ENCODE peak calls at places on chromosomes 16 and 17, in seven cellular contexts. One of them, this sample, is unnamed.

GRCh38 chr17:17849863-17850373 is 13.1 kb upstream of the SREBF1 start:
- DNase-seq in K562: peak; percentile 74
- DNase-seq in HCT116: no peak
- DNase-seq in SK-N-SH: peak; percentile 58
- DNase-seq in H1: no peak
- DNase-seq in HepG2: peak; percentile 62
- DNase-seq in GM12878: peak; percentile 32
- DNase-seq in this sample: no peak

GRCh38 chr17:9842057-9842758 is 16.5 kb downstream of the GLP2R start:
- DNase-seq in GM12878: no peak
- DNase-seq in SK-N-SH: no peak
- DNase-seq in H1: no peak
- DNase-seq in K562: no peak
- DNase-seq in HepG2: peak; percentile 13
- DNase-seq in HCT116: no peak
- DNase-seq in this sample: no peak

GRCh38 chr17:3796110-3796821 is 4.7 kb downstream of the ITGAE start:
- DNase-seq in SK-N-SH: no peak
- DNase-seq in HCT116: no peak
- DNase-seq in GM12878: peak; percentile 90
- DNase-seq in K562: no peak
- DNase-seq in HepG2: no peak
- DNase-seq in H1: no peak
- DNase-seq in this sample: no peak

GRCh38 chr17:36593651-36594316 is 2.1 kb downstream of the DHRS11 start:
- DNase-seq in K562: no peak
- DNase-seq in H1: no peak
- DNase-seq in SK-N-SH: no peak
- DNase-seq in HepG2: no peak
- DNase-seq in HCT116: no peak
- DNase-seq in GM12878: no peak
- DNase-seq in this sample: no peak

GRCh38 chr17:81295031-81295677 is at the start of gene SLC38A10:
- DNase-seq in HepG2: peak; percentile 88
- DNase-seq in GM12878: peak; percentile 41
- DNase-seq in SK-N-SH: peak; percentile 100
- DNase-seq in K562: peak; percentile 96
- DNase-seq in H1: peak; percentile 21
- DNase-seq in HCT116: peak; percentile 73
- DNase-seq in this sample: peak; percentile 99

GRCh38 chr16:8589293-8590160 is 784 bp downstream of the TMEM114 start:
- DNase-seq in H1: no peak
- DNase-seq in HepG2: no peak
- DNase-seq in SK-N-SH: peak; percentile 76
- DNase-seq in GM12878: no peak
- DNase-seq in HCT116: no peak
- DNase-seq in K562: no peak
- DNase-seq in this sample: no peak

GRCh38 chr16:4240624-4241023 is 1.3 kb downstream of the SRL start:
- DNase-seq in GM12878: no peak
- DNase-seq in K562: no peak
- DNase-seq in SK-N-SH: peak; percentile 20
- DNase-seq in HepG2: no peak
- DNase-seq in HCT116: no peak
- DNase-seq in H1: no peak
- DNase-seq in this sample: no peak

GRCh38 chr17:40448213-40448638 is 5.0 kb downstream of the IGFBP4 start:
- DNase-seq in K562: no peak
- DNase-seq in HCT116: no peak
- DNase-seq in SK-N-SH: no peak
- DNase-seq in GM12878: no peak
- DNase-seq in HepG2: peak; percentile 39
- DNase-seq in H1: no peak
- DNase-seq in this sample: no peak

GRCh38 chr17:34443832-34444469 is 80.9 kb upstream of the CCL1 start:
- DNase-seq in SK-N-SH: peak; percentile 76
- DNase-seq in GM12878: no peak
- DNase-seq in H1: no peak
- DNase-seq in HepG2: peak; percentile 9
- DNase-seq in HCT116: no peak
- DNase-seq in K562: peak; percentile 24
- DNase-seq in this sample: peak; percentile 64

GRCh38 chr16:69618721-69619120 is 53.0 kb downstream of the NFAT5 start:
- DNase-seq in K562: no peak
- DNase-seq in HepG2: no peak
- DNase-seq in SK-N-SH: no peak
- DNase-seq in HCT116: no peak
- DNase-seq in H1: no peak
- DNase-seq in GM12878: no peak
- DNase-seq in this sample: no peak

GRCh38 chr17:26774291-26775218 is 519.4 kb upstream of the WSB1 start:
- DNase-seq in HepG2: no peak
- DNase-seq in K562: no peak
- DNase-seq in GM12878: no peak
- DNase-seq in HCT116: no peak
- DNase-seq in H1: no peak
- DNase-seq in SK-N-SH: peak; percentile 2
- DNase-seq in this sample: no peak

GRCh38 chr16:73254983-73255382 is 207.1 kb upstream of the ZFHX3 start:
- DNase-seq in H1: no peak
- DNase-seq in GM12878: no peak
- DNase-seq in K562: no peak
- DNase-seq in SK-N-SH: no peak
- DNase-seq in HepG2: no peak
- DNase-seq in HCT116: no peak
- DNase-seq in this sample: no peak

GRCh38 chr17:57211010-57211411 is 45.3 kb upstream of the MSI2 start:
- DNase-seq in HepG2: no peak
- DNase-seq in H1: no peak
- DNase-seq in K562: no peak
- DNase-seq in SK-N-SH: no peak
- DNase-seq in GM12878: no peak
- DNase-seq in HCT116: no peak
- DNase-seq in this sample: no peak

GRCh38 chr17:51152766-51153209 is 571 bp upstream of the NME1 start:
- DNase-seq in GM12878: no peak
- DNase-seq in HepG2: peak; percentile 27
- DNase-seq in HCT116: no peak
- DNase-seq in H1: no peak
- DNase-seq in SK-N-SH: peak; percentile 67
- DNase-seq in K562: no peak
- DNase-seq in this sample: peak; percentile 48

GRCh38 chr16:7689234-7689633 is 356.6 kb downstream of the RBFOX1 start:
- DNase-seq in GM12878: no peak
- DNase-seq in H1: peak; percentile 2
- DNase-seq in K562: no peak
- DNase-seq in HCT116: no peak
- DNase-seq in HepG2: no peak
- DNase-seq in SK-N-SH: no peak
- DNase-seq in this sample: no peak

GRCh38 chr17:47778184-47778635 is 43.4 kb downstream of the OSBPL7 start:
- DNase-seq in SK-N-SH: no peak
- DNase-seq in K562: no peak
- DNase-seq in H1: no peak
- DNase-seq in HCT116: no peak
- DNase-seq in GM12878: no peak
- DNase-seq in HepG2: no peak
- DNase-seq in this sample: no peak

GRCh38 chr17:633641-634091 is 81.0 kb downstream of the VPS53 start:
- DNase-seq in SK-N-SH: no peak
- DNase-seq in K562: no peak
- DNase-seq in HepG2: no peak
- DNase-seq in GM12878: no peak
- DNase-seq in H1: no peak
- DNase-seq in HCT116: no peak
- DNase-seq in this sample: peak; percentile 31

GRCh38 chr16:10614685-10615084 is 34.3 kb upstream of the EMP2 start:
- DNase-seq in HepG2: no peak
- DNase-seq in SK-N-SH: no peak
- DNase-seq in K562: no peak
- DNase-seq in HCT116: no peak
- DNase-seq in GM12878: no peak
- DNase-seq in H1: no peak
- DNase-seq in this sample: no peak

GRCh38 chr17:80457236-80457856 is 19.1 kb downstream of the NPTX1 start:
- DNase-seq in HepG2: no peak
- DNase-seq in H1: no peak
- DNase-seq in HCT116: no peak
- DNase-seq in K562: peak; percentile 47
- DNase-seq in SK-N-SH: no peak
- DNase-seq in GM12878: no peak
- DNase-seq in this sample: no peak

GRCh38 chr16:80081851-80082250 is 458.9 kb upstream of the DYNLRB2 start:
- DNase-seq in HepG2: no peak
- DNase-seq in K562: no peak
- DNase-seq in SK-N-SH: no peak
- DNase-seq in H1: no peak
- DNase-seq in GM12878: no peak
- DNase-seq in HCT116: no peak
- DNase-seq in this sample: no peak

GRCh38 chr16:24544640-24545039 is 5.3 kb downstream of the RBBP6 start:
- DNase-seq in H1: no peak
- DNase-seq in K562: no peak
- DNase-seq in HepG2: no peak
- DNase-seq in HCT116: no peak
- DNase-seq in GM12878: no peak
- DNase-seq in SK-N-SH: no peak
- DNase-seq in this sample: no peak

GRCh38 chr16:68985855-68986254 is 119.6 kb upstream of the HAS3 start:
- DNase-seq in HCT116: peak; percentile 51
- DNase-seq in GM12878: no peak
- DNase-seq in K562: peak; percentile 43
- DNase-seq in H1: no peak
- DNase-seq in SK-N-SH: no peak
- DNase-seq in HepG2: no peak
- DNase-seq in this sample: no peak

DNA sequence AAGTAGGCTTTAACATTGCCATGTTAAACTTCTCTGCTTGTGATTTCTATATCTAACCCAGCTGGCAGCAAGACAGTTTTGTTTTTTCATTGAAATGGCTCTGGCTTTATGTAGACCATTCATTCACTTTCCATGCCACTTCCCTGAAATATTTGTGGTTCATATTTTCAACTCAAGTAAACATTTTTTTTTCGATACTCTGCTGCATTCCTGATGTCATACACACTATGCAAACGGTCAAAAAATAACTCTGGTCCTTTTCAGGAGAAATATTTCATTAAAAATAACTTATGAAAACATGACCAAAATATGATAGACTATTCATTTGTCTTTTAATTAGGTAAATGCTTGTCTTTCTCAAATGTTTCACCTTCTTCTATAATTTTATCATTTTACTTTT is 116.3 kb downstream of the USP22 start:
- DNase-seq in SK-N-SH: no peak
- DNase-seq in H1: no peak
- DNase-seq in HCT116: no peak
- DNase-seq in HepG2: no peak
- DNase-seq in K562: no peak
- DNase-seq in GM12878: no peak
- DNase-seq in this sample: no peak
- TF ChIP-seq JUND in SK-N-SH: peak; percentile 41
- TF ChIP-seq JUND in H1: no peak
- TF ChIP-seq JUND in HCT116: no peak
- TF ChIP-seq JUND in HepG2: no peak
- TF ChIP-seq JUND in K562: no peak
- TF ChIP-seq JUND in GM12878: no peak
- TF ChIP-seq JUND in this sample: no peak

DNA sequence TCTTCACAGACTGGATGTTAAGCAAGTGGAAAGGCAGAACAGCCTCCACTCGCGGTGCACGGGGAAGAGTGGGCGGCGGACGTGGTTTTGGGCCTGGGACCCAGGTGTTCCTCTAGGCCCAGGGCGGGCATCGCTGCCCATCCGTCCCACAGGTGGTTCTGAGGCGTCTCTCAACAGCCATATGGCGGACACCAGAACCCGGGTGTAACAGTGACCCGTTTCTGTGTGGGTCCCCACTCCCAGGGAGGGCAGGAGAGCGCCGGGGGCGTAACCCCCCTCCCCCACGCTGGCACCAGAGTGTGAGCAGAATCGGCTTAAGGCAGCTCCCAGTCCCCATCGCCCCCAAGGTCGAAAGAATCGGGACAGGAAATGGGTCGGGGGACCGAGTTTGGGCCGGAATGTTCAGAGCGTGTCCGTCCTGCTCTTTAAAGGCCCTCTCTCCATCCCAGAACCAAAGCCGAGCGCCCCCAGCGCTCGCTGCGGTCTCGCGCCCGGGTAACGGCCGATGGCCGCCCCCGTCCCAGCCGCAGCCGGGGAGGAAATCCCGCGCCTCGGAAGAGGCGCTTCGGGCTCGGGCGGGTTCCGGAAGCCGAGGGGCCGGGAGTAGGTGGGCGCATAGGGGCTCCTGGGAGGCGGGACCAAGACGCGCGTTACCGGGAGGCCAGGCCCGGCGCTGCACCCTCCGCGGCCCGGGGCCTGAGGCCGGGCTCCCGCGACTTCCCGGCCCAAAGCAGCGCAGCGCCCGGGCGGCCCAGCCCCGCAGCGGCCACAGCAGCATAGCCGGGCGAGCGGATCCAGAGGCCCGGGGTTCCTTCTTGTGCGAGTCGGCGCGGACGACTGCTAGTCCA is at the start of gene TK2:
- DNase-seq in K562: peak; percentile 85
- DNase-seq in HCT116: no peak
- DNase-seq in HepG2: peak; percentile 37
- DNase-seq in SK-N-SH: peak; percentile 91
- DNase-seq in GM12878: no peak
- DNase-seq in H1: no peak
- DNase-seq in this sample: peak; percentile 43
- TF ChIP-seq JUND in K562: no peak
- TF ChIP-seq JUND in HCT116: no peak
- TF ChIP-seq JUND in HepG2: no peak
- TF ChIP-seq JUND in SK-N-SH: no peak
- TF ChIP-seq JUND in GM12878: no peak
- TF ChIP-seq JUND in H1: no peak
- TF ChIP-seq JUND in this sample: no peak

GRCh38 chr17:54405826-54406225 is 494.8 kb upstream of the TOM1L1 start:
- DNase-seq in SK-N-SH: no peak
- DNase-seq in HepG2: no peak
- DNase-seq in HCT116: no peak
- DNase-seq in H1: no peak
- DNase-seq in GM12878: no peak
- DNase-seq in K562: no peak
- DNase-seq in this sample: no peak

GRCh38 chr17:54404259-54404658 is 496.4 kb upstream of the TOM1L1 start:
- DNase-seq in SK-N-SH: no peak
- DNase-seq in H1: no peak
- DNase-seq in K562: no peak
- DNase-seq in HCT116: no peak
- DNase-seq in HepG2: no peak
- DNase-seq in GM12878: no peak
- DNase-seq in this sample: no peak

GRCh38 chr17:54408741-54409140 is 491.9 kb upstream of the TOM1L1 start:
- DNase-seq in K562: no peak
- DNase-seq in HepG2: no peak
- DNase-seq in SK-N-SH: no peak
- DNase-seq in HCT116: no peak
- DNase-seq in GM12878: no peak
- DNase-seq in H1: no peak
- DNase-seq in this sample: no peak
- TF ChIP-seq JUND in K562: no peak
- TF ChIP-seq JUND in HepG2: no peak
- TF ChIP-seq JUND in SK-N-SH: no peak
- TF ChIP-seq JUND in HCT116: no peak
- TF ChIP-seq JUND in GM12878: no peak
- TF ChIP-seq JUND in H1: no peak
- TF ChIP-seq JUND in this sample: no peak

GRCh38 chr16:17414421-17414820 is 56.3 kb downstream of the XYLT1 start:
- DNase-seq in K562: no peak
- DNase-seq in HepG2: no peak
- DNase-seq in H1: no peak
- DNase-seq in GM12878: peak; percentile 32
- DNase-seq in HCT116: no peak
- DNase-seq in SK-N-SH: no peak
- DNase-seq in this sample: no peak
- TF ChIP-seq JUND in K562: no peak
- TF ChIP-seq JUND in HepG2: no peak
- TF ChIP-seq JUND in H1: no peak
- TF ChIP-seq JUND in GM12878: no peak
- TF ChIP-seq JUND in HCT116: no peak
- TF ChIP-seq JUND in SK-N-SH: no peak
- TF ChIP-seq JUND in this sample: no peak